ENCODE peak calls at places on chromosomes 5 and 9, in six cellular contexts. One of them, this sample, is unnamed.

GRCh38 chr5:33283243-33283642 is 157.5 kb upstream of the TARS1 start:
- DNase-seq in PC-3: peak
- DNase-seq in breast epithelium: no peak
- DNase-seq in astrocyte: no peak
- DNase-seq in IMR-90: no peak
- DNase-seq in GM23338: no peak
- DNase-seq in this sample: no peak

GRCh38 chr5:118249386-118249785 is 739.0 kb downstream of the DTWD2 start:
- DNase-seq in PC-3: no peak
- DNase-seq in breast epithelium: no peak
- DNase-seq in astrocyte: no peak
- DNase-seq in IMR-90: no peak
- DNase-seq in GM23338: no peak
- DNase-seq in this sample: no peak

GRCh38 chr9:34123682-34124081 is 2.8 kb downstream of the DCAF12 start:
- DNase-seq in PC-3: no peak
- DNase-seq in breast epithelium: peak
- DNase-seq in astrocyte: no peak
- DNase-seq in IMR-90: no peak
- DNase-seq in GM23338: no peak
- DNase-seq in this sample: no peak

GRCh38 chr9:91419222-91420191 is 4.1 kb downstream of the NFIL3 start:
- DNase-seq in PC-3: peak
- DNase-seq in breast epithelium: peak
- DNase-seq in astrocyte: peak
- DNase-seq in IMR-90: peak
- DNase-seq in GM23338: no peak
- DNase-seq in this sample: peak

GRCh38 chr5:62385136-62385535 is 18.6 kb downstream of the DIMT1 start:
- DNase-seq in PC-3: peak
- DNase-seq in breast epithelium: no peak
- DNase-seq in astrocyte: no peak
- DNase-seq in IMR-90: no peak
- DNase-seq in GM23338: no peak
- DNase-seq in this sample: no peak

GRCh38 chr5:37715361-37715760 is 124.5 kb downstream of the GDNF start:
- DNase-seq in PC-3: peak
- DNase-seq in breast epithelium: no peak
- DNase-seq in astrocyte: no peak
- DNase-seq in IMR-90: peak
- DNase-seq in GM23338: no peak
- DNase-seq in this sample: peak

GRCh38 chr5:44652674-44653073 is 156.1 kb upstream of the MRPS30 start:
- DNase-seq in PC-3: no peak
- DNase-seq in breast epithelium: no peak
- DNase-seq in astrocyte: no peak
- DNase-seq in IMR-90: no peak
- DNase-seq in GM23338: no peak
- DNase-seq in this sample: no peak

GRCh38 chr9:36037580-36038169 is 962 bp downstream of the RECK start:
- DNase-seq in PC-3: no peak
- DNase-seq in breast epithelium: no peak
- DNase-seq in astrocyte: no peak
- DNase-seq in IMR-90: no peak
- DNase-seq in GM23338: peak
- DNase-seq in this sample: no peak

GRCh38 chr9:75185585-75186170 is 97.4 kb downstream of the OSTF1 start:
- DNase-seq in PC-3: peak
- DNase-seq in breast epithelium: no peak
- DNase-seq in astrocyte: no peak
- DNase-seq in IMR-90: no peak
- DNase-seq in GM23338: peak
- DNase-seq in this sample: peak

GRCh38 chr5:40223884-40224402 is 455.8 kb upstream of the PTGER4 start:
- DNase-seq in PC-3: peak
- DNase-seq in breast epithelium: no peak
- DNase-seq in astrocyte: peak
- DNase-seq in IMR-90: peak
- DNase-seq in GM23338: no peak
- DNase-seq in this sample: peak

GRCh38 chr9:15416880-15417279 is 5.8 kb upstream of the SNAPC3 start:
- DNase-seq in PC-3: peak
- DNase-seq in breast epithelium: no peak
- DNase-seq in astrocyte: no peak
- DNase-seq in IMR-90: peak
- DNase-seq in GM23338: peak
- DNase-seq in this sample: peak

GRCh38 chr9:76687861-76688374 is 76.3 kb upstream of the PCA3 start:
- DNase-seq in PC-3: peak
- DNase-seq in breast epithelium: no peak
- DNase-seq in astrocyte: peak
- DNase-seq in IMR-90: peak
- DNase-seq in GM23338: no peak
- DNase-seq in this sample: peak

GRCh38 chr5:179287631-179288030 is 57.6 kb downstream of the ADAMTS2 start:
- DNase-seq in PC-3: no peak
- DNase-seq in breast epithelium: no peak
- DNase-seq in astrocyte: no peak
- DNase-seq in IMR-90: no peak
- DNase-seq in GM23338: no peak
- DNase-seq in this sample: no peak

GRCh38 chr5:57315941-57316340 is 142.1 kb downstream of the GPBP1 start:
- DNase-seq in PC-3: no peak
- DNase-seq in breast epithelium: no peak
- DNase-seq in astrocyte: no peak
- DNase-seq in IMR-90: no peak
- DNase-seq in GM23338: no peak
- DNase-seq in this sample: no peak
- TF ChIP-seq CTCF in PC-3: no peak
- TF ChIP-seq CTCF in breast epithelium: no peak
- TF ChIP-seq CTCF in astrocyte: no peak
- TF ChIP-seq CTCF in IMR-90: no peak
- TF ChIP-seq CTCF in GM23338: no peak
- TF ChIP-seq CTCF in this sample: no peak

GRCh38 chr5:73786043-73786831 is 160.2 kb downstream of the ARHGEF28 start:
- DNase-seq in PC-3: no peak
- DNase-seq in breast epithelium: peak
- DNase-seq in astrocyte: no peak
- DNase-seq in IMR-90: no peak
- DNase-seq in GM23338: no peak
- DNase-seq in this sample: no peak

GRCh38 chr5:73780297-73781080 is 154.5 kb downstream of the ARHGEF28 start:
- DNase-seq in PC-3: no peak
- DNase-seq in breast epithelium: no peak
- DNase-seq in astrocyte: no peak
- DNase-seq in IMR-90: no peak
- DNase-seq in GM23338: no peak
- DNase-seq in this sample: peak

DNA sequence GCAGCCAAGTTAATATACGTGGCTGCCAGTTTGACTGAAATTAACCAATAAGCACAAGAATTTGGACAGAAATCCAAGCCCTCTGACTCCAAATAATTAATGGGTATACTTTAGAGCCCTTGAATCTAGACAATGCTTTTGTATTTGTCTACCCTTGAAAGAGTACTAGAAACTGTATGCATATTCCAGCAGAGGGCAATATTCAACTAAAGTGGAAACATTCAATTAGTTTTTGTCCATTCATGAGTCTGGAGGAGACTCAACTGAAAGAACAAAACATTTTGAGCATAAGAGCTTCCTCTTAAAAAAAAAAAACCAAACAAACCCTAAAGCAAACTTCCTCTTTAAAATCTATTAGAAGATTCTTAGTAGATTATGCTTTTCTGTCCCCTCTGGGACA is 157.8 kb downstream of the ARHGEF28 start:
- DNase-seq in PC-3: peak
- DNase-seq in breast epithelium: no peak
- DNase-seq in astrocyte: peak
- DNase-seq in IMR-90: peak
- DNase-seq in GM23338: no peak
- DNase-seq in this sample: peak
- TF ChIP-seq CTCF in PC-3: peak
- TF ChIP-seq CTCF in breast epithelium: no peak
- TF ChIP-seq CTCF in astrocyte: peak
- TF ChIP-seq CTCF in IMR-90: peak
- TF ChIP-seq CTCF in GM23338: no peak
- TF ChIP-seq CTCF in this sample: peak

GRCh38 chr9:130171226-130172148 is 717 bp upstream of the NCS1 start:
- DNase-seq in PC-3: no peak
- DNase-seq in breast epithelium: no peak
- DNase-seq in astrocyte: no peak
- DNase-seq in IMR-90: no peak
- DNase-seq in GM23338: peak
- DNase-seq in this sample: no peak

GRCh38 chr9:130172161-130172857 is at the start of gene NCS1:
- DNase-seq in PC-3: peak
- DNase-seq in breast epithelium: peak
- DNase-seq in astrocyte: peak
- DNase-seq in IMR-90: peak
- DNase-seq in GM23338: peak
- DNase-seq in this sample: peak

GRCh38 chr9:130166399-130166798 is 5.8 kb upstream of the NCS1 start:
- DNase-seq in PC-3: no peak
- DNase-seq in breast epithelium: no peak
- DNase-seq in astrocyte: no peak
- DNase-seq in IMR-90: no peak
- DNase-seq in GM23338: no peak
- DNase-seq in this sample: no peak

GRCh38 chr9:130165579-130165978 is 6.6 kb upstream of the NCS1 start:
- DNase-seq in PC-3: no peak
- DNase-seq in breast epithelium: no peak
- DNase-seq in astrocyte: no peak
- DNase-seq in IMR-90: no peak
- DNase-seq in GM23338: no peak
- DNase-seq in this sample: no peak

DNA sequence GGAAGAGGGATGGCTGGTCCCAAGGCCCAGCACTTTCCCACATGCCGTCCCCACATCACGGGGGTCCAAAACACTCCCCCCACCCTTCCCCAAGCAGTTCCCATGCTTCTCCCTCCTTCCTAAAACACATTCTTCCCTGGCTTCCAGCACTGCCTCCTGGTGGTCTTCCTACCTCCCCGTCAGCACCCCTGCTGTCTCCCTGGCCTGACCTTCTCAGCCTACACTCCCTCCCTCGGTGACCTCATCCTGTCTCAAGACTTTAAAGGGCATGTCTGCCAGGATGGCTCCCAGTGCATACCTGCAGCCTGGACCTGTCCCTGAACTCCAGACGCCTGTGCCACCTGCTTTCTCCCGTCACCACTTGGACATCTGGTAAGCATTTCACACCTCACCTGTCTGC is 4.3 kb upstream of the NCS1 start:
- DNase-seq in PC-3: no peak
- DNase-seq in breast epithelium: no peak
- DNase-seq in astrocyte: no peak
- DNase-seq in IMR-90: no peak
- DNase-seq in GM23338: peak
- DNase-seq in this sample: no peak
- TF ChIP-seq CTCF in PC-3: no peak
- TF ChIP-seq CTCF in breast epithelium: no peak
- TF ChIP-seq CTCF in astrocyte: no peak
- TF ChIP-seq CTCF in IMR-90: no peak
- TF ChIP-seq CTCF in GM23338: peak
- TF ChIP-seq CTCF in this sample: peak

GRCh38 chr5:17620627-17621026 is 10.4 kb downstream of the TAF11L12 start:
- DNase-seq in PC-3: no peak
- DNase-seq in breast epithelium: no peak
- DNase-seq in astrocyte: no peak
- DNase-seq in IMR-90: no peak
- DNase-seq in GM23338: peak
- DNase-seq in this sample: no peak
- TF ChIP-seq CTCF in PC-3: peak
- TF ChIP-seq CTCF in breast epithelium: no peak
- TF ChIP-seq CTCF in astrocyte: no peak
- TF ChIP-seq CTCF in IMR-90: no peak
- TF ChIP-seq CTCF in GM23338: peak
- TF ChIP-seq CTCF in this sample: peak

GRCh38 chr5:123094919-123095693 is 6.1 kb downstream of the PRDM6 start:
- DNase-seq in PC-3: no peak
- DNase-seq in breast epithelium: no peak
- DNase-seq in astrocyte: no peak
- DNase-seq in IMR-90: peak
- DNase-seq in GM23338: peak
- DNase-seq in this sample: no peak
- TF ChIP-seq CTCF in PC-3: no peak
- TF ChIP-seq CTCF in breast epithelium: no peak
- TF ChIP-seq CTCF in astrocyte: no peak
- TF ChIP-seq CTCF in IMR-90: peak
- TF ChIP-seq CTCF in GM23338: peak
- TF ChIP-seq CTCF in this sample: no peak

GRCh38 chr9:95936579-95937075 is 61.1 kb downstream of the ERCC6L2 start:
- DNase-seq in PC-3: no peak
- DNase-seq in breast epithelium: no peak
- DNase-seq in astrocyte: no peak
- DNase-seq in IMR-90: no peak
- DNase-seq in GM23338: peak
- DNase-seq in this sample: no peak
- TF ChIP-seq CTCF in PC-3: no peak
- TF ChIP-seq CTCF in breast epithelium: no peak
- TF ChIP-seq CTCF in astrocyte: no peak
- TF ChIP-seq CTCF in IMR-90: no peak
- TF ChIP-seq CTCF in GM23338: no peak
- TF ChIP-seq CTCF in this sample: no peak

GRCh38 chr5:150120617-150121447 is 34.5 kb upstream of the CSF1R start:
- DNase-seq in PC-3: no peak
- DNase-seq in breast epithelium: no peak
- DNase-seq in astrocyte: no peak
- DNase-seq in IMR-90: no peak
- DNase-seq in GM23338: no peak
- DNase-seq in this sample: no peak

GRCh38 chr5:150122536-150123481 is 32.8 kb downstream of the PDGFRB start:
- DNase-seq in PC-3: no peak
- DNase-seq in breast epithelium: no peak
- DNase-seq in astrocyte: no peak
- DNase-seq in IMR-90: no peak
- DNase-seq in GM23338: no peak
- DNase-seq in this sample: no peak

GRCh38 chr5:150124111-150124557 is 31.5 kb downstream of the PDGFRB start:
- DNase-seq in PC-3: no peak
- DNase-seq in breast epithelium: no peak
- DNase-seq in astrocyte: no peak
- DNase-seq in IMR-90: no peak
- DNase-seq in GM23338: no peak
- DNase-seq in this sample: no peak

GRCh38 chr5:150121448-150122157 is 34.0 kb downstream of the PDGFRB start:
- DNase-seq in PC-3: no peak
- DNase-seq in breast epithelium: no peak
- DNase-seq in astrocyte: no peak
- DNase-seq in IMR-90: no peak
- DNase-seq in GM23338: no peak
- DNase-seq in this sample: no peak

GRCh38 chr5:150122158-150122510 is 33.5 kb downstream of the PDGFRB start:
- DNase-seq in PC-3: peak
- DNase-seq in breast epithelium: no peak
- DNase-seq in astrocyte: no peak
- DNase-seq in IMR-90: no peak
- DNase-seq in GM23338: peak
- DNase-seq in this sample: no peak
- TF ChIP-seq CTCF in PC-3: peak
- TF ChIP-seq CTCF in breast epithelium: no peak
- TF ChIP-seq CTCF in astrocyte: no peak
- TF ChIP-seq CTCF in IMR-90: peak
- TF ChIP-seq CTCF in GM23338: peak
- TF ChIP-seq CTCF in this sample: peak

This sample was measured in HFFc6.